ENCODE peak calls at places on chromosomes 4 and X, in five cellular contexts. One of them, this sample, is unnamed.

GRCh38 chrX:122504026-122504425 is 680.1 kb upstream of the GRIA3 start:
- DNase-seq in K562: no peak
- DNase-seq in H1: no peak
- DNase-seq in GM12878: no peak
- DNase-seq in HepG2: no peak
- DNase-seq in this sample: no peak

GRCh38 chr4:26000274-26000950 is 86.4 kb downstream of the SMIM20 start:
- DNase-seq in K562: no peak
- DNase-seq in H1: peak
- DNase-seq in GM12878: no peak
- DNase-seq in HepG2: no peak
- DNase-seq in this sample: no peak

GRCh38 chr4:8913858-8914460 is 42.3 kb upstream of the HMX1 start:
- DNase-seq in K562: peak
- DNase-seq in H1: peak
- DNase-seq in GM12878: no peak
- DNase-seq in HepG2: no peak
- DNase-seq in this sample: peak

GRCh38 chr4:3700223-3700622 is 66.0 kb upstream of the ADRA2C start:
- DNase-seq in K562: no peak
- DNase-seq in H1: no peak
- DNase-seq in GM12878: no peak
- DNase-seq in HepG2: no peak
- DNase-seq in this sample: no peak

GRCh38 chr4:5757954-5758353 is 47.0 kb downstream of the EVC start:
- DNase-seq in K562: no peak
- DNase-seq in H1: no peak
- DNase-seq in GM12878: no peak
- DNase-seq in HepG2: no peak
- DNase-seq in this sample: no peak

GRCh38 chr4:145505945-145506344 is 24.3 kb downstream of the SMAD1 start:
- DNase-seq in K562: no peak
- DNase-seq in H1: no peak
- DNase-seq in GM12878: no peak
- DNase-seq in HepG2: no peak
- DNase-seq in this sample: no peak

GRCh38 chr4:20480161-20480947 is 219.9 kb upstream of the PACRGL start:
- DNase-seq in K562: peak
- DNase-seq in H1: no peak
- DNase-seq in GM12878: no peak
- DNase-seq in HepG2: no peak
- DNase-seq in this sample: peak

GRCh38 chrX:13223868-13224555 is 95.8 kb downstream of the ATXN3L start:
- DNase-seq in K562: no peak
- DNase-seq in H1: no peak
- DNase-seq in GM12878: no peak
- DNase-seq in HepG2: peak
- DNase-seq in this sample: no peak

GRCh38 chr4:102076622-102077021 is 268.7 kb downstream of the SLC39A8 start:
- DNase-seq in K562: no peak
- DNase-seq in H1: no peak
- DNase-seq in GM12878: no peak
- DNase-seq in HepG2: no peak
- DNase-seq in this sample: no peak

GRCh38 chr4:185582651-185583400 is 47.5 kb upstream of the PDLIM3 start:
- DNase-seq in K562: no peak
- DNase-seq in H1: no peak
- DNase-seq in GM12878: no peak
- DNase-seq in HepG2: no peak
- DNase-seq in this sample: no peak

GRCh38 chr4:105859233-105859632 is 36.0 kb upstream of the NPNT start:
- DNase-seq in K562: no peak
- DNase-seq in H1: no peak
- DNase-seq in GM12878: peak
- DNase-seq in HepG2: peak
- DNase-seq in this sample: no peak

GRCh38 chrX:118523920-118524319 is 28.3 kb downstream of the DOCK11 start:
- DNase-seq in K562: no peak
- DNase-seq in H1: no peak
- DNase-seq in GM12878: no peak
- DNase-seq in HepG2: no peak
- DNase-seq in this sample: no peak

GRCh38 chr4:86359944-86360478 is at the start of gene MAPK10:
- DNase-seq in K562: peak
- DNase-seq in H1: peak
- DNase-seq in GM12878: peak
- DNase-seq in HepG2: no peak
- DNase-seq in this sample: peak

DNA sequence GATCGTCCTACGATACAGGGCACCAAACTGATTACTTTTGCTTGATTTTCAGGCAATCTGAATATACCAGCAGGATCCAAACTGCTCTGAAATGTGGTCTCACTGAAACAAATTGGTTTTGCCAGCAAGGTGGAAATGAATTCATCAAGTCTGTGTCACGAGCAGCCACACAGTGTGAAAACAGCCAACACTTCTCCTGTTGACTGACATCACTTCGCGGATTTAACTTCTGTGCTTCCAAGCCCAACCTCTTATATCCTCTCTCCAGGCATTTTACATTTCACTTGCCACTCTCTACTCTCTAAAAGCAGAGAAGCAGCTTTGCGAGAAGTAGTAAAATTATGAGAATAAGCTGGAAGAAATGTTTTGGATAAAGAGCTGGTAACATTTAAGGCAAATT is 106.1 kb upstream of the FRG1 start:
- DNase-seq in K562: no peak
- DNase-seq in H1: no peak
- DNase-seq in GM12878: no peak
- DNase-seq in HepG2: no peak
- DNase-seq in this sample: no peak
- TF ChIP-seq EP300 in K562: no peak
- TF ChIP-seq EP300 in H1: no peak
- TF ChIP-seq EP300 in GM12878: no peak
- TF ChIP-seq EP300 in HepG2: no peak
- TF ChIP-seq EP300 in this sample: no peak

DNA sequence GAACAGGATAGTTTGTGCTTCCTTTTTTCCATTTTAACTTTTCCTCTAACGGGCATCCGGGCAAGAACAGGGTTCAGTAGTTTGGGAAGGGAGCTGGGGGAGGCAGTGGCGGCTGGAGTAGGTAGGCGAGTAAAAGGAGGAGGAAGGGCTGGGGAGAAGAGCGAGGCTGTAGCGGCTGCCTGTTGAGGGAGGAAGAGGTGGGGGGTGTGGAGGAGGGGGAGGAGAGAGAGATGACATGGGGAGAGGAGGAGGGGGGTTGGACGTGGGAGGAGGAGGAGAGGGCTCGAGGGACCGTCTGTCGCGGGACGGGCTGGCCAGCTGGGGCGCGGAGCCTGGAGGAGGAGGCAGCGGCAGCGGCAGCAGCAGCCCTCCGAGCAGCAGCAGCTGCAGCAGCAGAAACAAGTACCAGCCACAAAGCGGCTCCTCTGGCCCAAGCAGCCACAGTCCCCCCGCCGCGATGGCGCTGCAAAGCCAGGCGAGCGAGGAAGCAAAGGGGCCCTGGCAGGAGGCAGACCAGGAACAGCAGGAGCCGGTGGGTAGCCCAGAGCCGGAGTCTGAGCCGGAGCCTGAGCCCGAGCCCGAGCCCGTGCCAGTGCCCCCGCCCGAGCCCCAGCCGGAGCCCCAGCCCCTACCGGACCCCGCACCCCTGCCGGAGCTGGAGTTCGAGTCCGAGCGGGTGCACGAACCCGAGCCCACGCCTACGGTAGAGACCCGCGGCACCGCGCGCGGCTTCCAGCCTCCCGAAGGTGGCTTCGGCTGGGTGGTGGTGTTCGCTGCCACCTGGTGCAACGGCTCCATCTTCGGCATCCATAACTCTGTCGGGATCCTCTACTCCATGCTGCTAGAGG is at the start of gene SLC16A2:
- DNase-seq in K562: no peak
- DNase-seq in H1: peak
- DNase-seq in GM12878: no peak
- DNase-seq in HepG2: no peak
- DNase-seq in this sample: peak
- TF ChIP-seq TAF1 in K562: no peak
- TF ChIP-seq TAF1 in H1: peak
- TF ChIP-seq TAF1 in GM12878: no peak
- TF ChIP-seq TAF1 in HepG2: no peak
- TF ChIP-seq TAF1 in this sample: peak

GRCh38 chrX:53085661-53086229 is 3.6 kb downstream of the TSPYL2 start:
- DNase-seq in K562: no peak
- DNase-seq in H1: no peak
- DNase-seq in GM12878: no peak
- DNase-seq in HepG2: no peak
- DNase-seq in this sample: no peak

GRCh38 chrX:53084863-53085262 is 2.7 kb downstream of the TSPYL2 start:
- DNase-seq in K562: no peak
- DNase-seq in H1: no peak
- DNase-seq in GM12878: no peak
- DNase-seq in HepG2: no peak
- DNase-seq in this sample: no peak

GRCh38 chrX:53087378-53087777 is 5.2 kb downstream of the TSPYL2 start:
- DNase-seq in K562: no peak
- DNase-seq in H1: no peak
- DNase-seq in GM12878: no peak
- DNase-seq in HepG2: no peak
- DNase-seq in this sample: no peak

GRCh38 chrX:53088136-53088974 is 5.6 kb upstream of the KANTR start:
- DNase-seq in K562: no peak
- DNase-seq in H1: peak
- DNase-seq in GM12878: no peak
- DNase-seq in HepG2: no peak
- DNase-seq in this sample: peak

GRCh38 chrX:53086464-53086863 is 4.3 kb downstream of the TSPYL2 start:
- DNase-seq in K562: no peak
- DNase-seq in H1: no peak
- DNase-seq in GM12878: no peak
- DNase-seq in HepG2: no peak
- DNase-seq in this sample: no peak
- TF ChIP-seq EP300 in K562: no peak
- TF ChIP-seq EP300 in H1: no peak
- TF ChIP-seq EP300 in GM12878: no peak
- TF ChIP-seq EP300 in HepG2: no peak
- TF ChIP-seq EP300 in this sample: no peak

GRCh38 chr4:74805601-74806000 is 11.3 kb upstream of the BTC start:
- DNase-seq in K562: no peak
- DNase-seq in H1: no peak
- DNase-seq in GM12878: no peak
- DNase-seq in HepG2: peak
- DNase-seq in this sample: no peak
- TF ChIP-seq TAF1 in K562: no peak
- TF ChIP-seq TAF1 in H1: no peak
- TF ChIP-seq TAF1 in GM12878: no peak
- TF ChIP-seq TAF1 in HepG2: no peak
- TF ChIP-seq TAF1 in this sample: no peak

GRCh38 chrX:106917830-106918500 is 2.2 kb upstream of the CLDN2 start:
- DNase-seq in K562: no peak
- DNase-seq in H1: no peak
- DNase-seq in GM12878: no peak
- DNase-seq in HepG2: no peak
- DNase-seq in this sample: no peak
- TF ChIP-seq EP300 in K562: no peak
- TF ChIP-seq EP300 in H1: no peak
- TF ChIP-seq EP300 in GM12878: no peak
- TF ChIP-seq EP300 in HepG2: no peak
- TF ChIP-seq EP300 in this sample: peak

GRCh38 chr4:113327513-113327912 is 278.1 kb downstream of the ANK2 start:
- DNase-seq in K562: no peak
- DNase-seq in H1: no peak
- DNase-seq in GM12878: no peak
- DNase-seq in HepG2: no peak
- DNase-seq in this sample: no peak
- TF ChIP-seq TAF1 in K562: no peak
- TF ChIP-seq TAF1 in H1: no peak
- TF ChIP-seq TAF1 in GM12878: no peak
- TF ChIP-seq TAF1 in HepG2: no peak
- TF ChIP-seq TAF1 in this sample: no peak

This sample was measured in SK-N-SH.